ENCODE peak calls at places on chromosomes 6 and 20, in four cellular contexts. B, Z, H and G are unnamed samples.
A peak's percentile ranks its signal among the peaks of the same experiment; 100 is the strongest.

GRCh38 chr6:5510734-5511133 is 249.4 kb downstream of the FARS2 start:
- DNase-seq in B (no peak), Z (no peak), H (no peak), G (no peak)

GRCh38 chr20:11454966-11455799 is 462.5 kb upstream of the BTBD3 start:
- DNase-seq in B (peak; percentile 39), Z (no peak), H (no peak), G (no peak)

GRCh38 chr6:52649521-52649920 is 21.4 kb upstream of the TMEM14A start:
- DNase-seq in Z (no peak), H (no peak), B (no peak), G (no peak)

GRCh38 chr6:20319520-20320357 is 81.9 kb upstream of the E2F3 start:
- DNase-seq in H (no peak), Z (peak; percentile 37), B (no peak), G (no peak)

GRCh38 chr6:134080171-134080795 is 27.9 kb upstream of the SLC2A12 start:
- DNase-seq in H (no peak), Z (no peak), B (no peak), G (no peak)

GRCh38 chr6:145587342-145587741 is 148.0 kb downstream of the EPM2A start:
- DNase-seq in H (no peak), Z (no peak), B (no peak), G (no peak)

GRCh38 chr20:839626-840025 is 6.1 kb downstream of the FAM110A start:
- DNase-seq in Z (no peak), H (no peak), B (no peak), G (no peak)

GRCh38 chr20:46928580-46929132 is 34.0 kb downstream of the EYA2 start:
- DNase-seq in Z (no peak), H (no peak), B (peak; percentile 46), G (no peak)

GRCh38 chr20:45935416-45936046 is 1.0 kb downstream of the PCIF1 start:
- DNase-seq in H (no peak), Z (no peak), B (no peak), G (no peak)

GRCh38 chr20:52242237-52243230 is 51.0 kb upstream of the ZFP64 start:
- DNase-seq in H (no peak), Z (no peak), B (no peak), G (no peak)

GRCh38 chr6:52572536-52572935 is 4.3 kb downstream of the TRAM2 start:
- DNase-seq in H (no peak), Z (no peak), B (no peak), G (no peak)

GRCh38 chr20:44932916-44933315 is 23.1 kb downstream of the PABPC1L start:
- DNase-seq in Z (no peak), H (no peak), B (no peak), G (no peak)

GRCh38 chr6:133977983-133978895 is 25.2 kb downstream of the TBPL1 start:
- DNase-seq in Z (no peak), H (no peak), B (peak; percentile 28), G (no peak)

GRCh38 chr20:37007898-37008649 is 56.6 kb upstream of the SAMHD1 start:
- DNase-seq in B (no peak), Z (no peak), H (no peak), G (no peak)

GRCh38 chr20:2088904-2089303 is 12.7 kb upstream of the STK35 start:
- DNase-seq in H (no peak), Z (no peak), B (no peak), G (no peak)

GRCh38 chr20:17083738-17084137 is 143.1 kb upstream of the PCSK2 start:
- DNase-seq in Z (no peak), B (no peak), H (no peak), G (no peak)

GRCh38 chr20:23246682-23247664 is 103.6 kb upstream of the NXT1 start:
- DNase-seq in Z (peak; percentile 44), H (no peak), B (peak; percentile 50), G (peak; percentile 39)

GRCh38 chr6:7228662-7229375 is 84.2 kb downstream of the SSR1 start:
- DNase-seq in B (no peak), Z (no peak), H (no peak), G (no peak)

GRCh38 chr6:132962936-132963579 is 148.7 kb downstream of the RPS12 start:
- DNase-seq in H (no peak), Z (peak; percentile 56), B (peak; percentile 35), G (peak; percentile 68)

GRCh38 chr20:32569018-32569379 is 16.1 kb downstream of the NOL4L start:
- DNase-seq in H (no peak), B (no peak), Z (no peak), G (no peak)
- H3K4me1 ChIP-seq in H (peaks cover 2% of the 10 kb centered on the region), B (no peaks in the 10 kb centered on the region), Z (no peaks in the 10 kb centered on the region), G (no peaks in the 10 kb centered on the region)

GRCh38 chr20:50794846-50795634 is at the start of gene BCAS4:
- DNase-seq in H (peak; percentile 71), B (peak; percentile 61), Z (peak; percentile 42), G (peak; percentile 59)
- TF ChIP-seq POLR2A in H (no peak), B (no peak), Z (no peak), G (no peak)

DNA sequence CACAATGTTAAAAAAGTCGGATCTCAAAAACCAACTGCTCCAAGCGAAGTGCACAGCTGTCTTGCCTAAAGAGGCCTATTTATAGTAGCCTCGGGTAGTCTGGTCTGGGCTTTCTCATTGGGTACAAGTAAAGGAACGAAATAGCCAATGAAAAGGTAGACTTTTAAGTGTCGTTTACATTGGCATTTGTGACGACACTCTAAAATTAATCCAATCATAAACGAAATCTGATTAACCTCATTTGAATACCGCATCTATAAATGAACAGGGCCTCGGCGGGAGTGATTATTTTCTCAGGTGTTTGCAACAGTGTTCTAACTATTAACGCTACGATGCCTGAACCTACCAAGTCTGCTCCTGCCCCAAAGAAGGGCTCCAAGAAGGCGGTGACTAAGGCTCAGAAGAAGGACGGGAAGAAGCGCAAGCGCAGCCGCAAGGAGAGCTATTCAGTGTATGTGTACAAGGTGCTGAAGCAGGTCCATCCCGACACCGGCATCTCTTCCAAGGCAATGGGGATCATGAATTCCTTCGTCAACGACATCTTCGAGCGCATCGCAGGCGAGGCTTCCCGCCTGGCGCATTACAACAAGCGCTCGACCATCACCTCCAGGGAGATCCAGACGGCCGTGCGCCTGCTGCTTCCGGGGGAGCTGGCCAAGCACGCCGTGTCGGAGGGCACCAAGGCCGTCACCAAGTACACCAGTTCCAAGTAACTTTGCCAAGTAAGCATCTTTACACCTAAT is 70.8 kb downstream of the HFE start:
- DNase-seq in Z (peak; percentile 90), B (peak; percentile 93), H (peak; percentile 86), G (peak; percentile 73)
- TF ChIP-seq CTCF in Z (no peak), B (no peak), H (no peak), G (no peak)

GRCh38 chr20:53580376-53581111 is 13.1 kb downstream of the ZNF217 start:
- DNase-seq in H (peak; percentile 55), Z (no peak), B (no peak), G (no peak)

GRCh38 chr20:53579266-53579580 is 14.4 kb downstream of the ZNF217 start:
- DNase-seq in H (no peak), Z (no peak), B (peak; percentile 46), G (no peak)

GRCh38 chr20:53581444-53582311 is 12.0 kb downstream of the ZNF217 start:
- DNase-seq in B (no peak), H (peak; percentile 67), Z (no peak), G (no peak)

GRCh38 chr20:53578492-53579222 is 15.0 kb downstream of the ZNF217 start:
- DNase-seq in Z (peak; percentile 67), H (no peak), B (peak; percentile 82), G (peak; percentile 53)

DNA sequence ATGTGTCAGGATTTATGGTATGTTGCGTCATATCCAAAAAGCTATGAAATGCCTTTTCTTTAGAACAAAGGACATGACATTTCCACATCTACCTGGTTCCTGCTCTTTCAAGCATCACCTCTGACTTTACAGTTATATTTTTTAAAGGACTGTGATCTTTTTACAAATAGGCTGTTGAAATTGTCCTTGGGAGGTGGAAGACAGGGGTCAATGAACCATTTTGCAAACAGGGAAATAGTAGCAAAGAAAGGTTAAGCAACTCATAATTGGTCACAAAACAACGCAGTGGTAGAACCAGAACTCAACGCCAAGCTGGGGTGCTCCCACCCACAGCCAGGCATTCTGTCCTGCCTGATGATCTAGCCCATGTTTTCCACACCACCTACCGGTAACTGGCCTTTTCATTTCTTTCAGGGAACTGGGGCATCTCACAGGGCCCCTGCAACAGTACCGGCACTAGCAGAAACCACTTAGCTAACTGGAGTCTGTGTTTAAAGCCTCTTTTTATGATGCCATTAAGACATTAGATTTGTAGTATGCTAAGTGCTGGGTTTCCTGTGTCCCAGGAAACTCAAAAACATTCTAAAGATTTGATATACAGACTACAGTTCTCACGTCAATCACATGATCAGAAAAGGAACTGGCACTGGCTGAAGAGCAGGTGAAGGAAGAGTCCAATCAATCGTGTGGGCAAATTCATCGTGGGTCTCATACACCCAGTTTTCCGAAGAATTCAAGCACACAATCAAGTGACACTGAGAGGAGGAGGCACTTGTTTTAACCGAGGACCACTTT is 13.9 kb downstream of the ZNF217 start:
- DNase-seq in H (no peak), Z (peak; percentile 36), B (peak; percentile 33), G (no peak)
- H3K4me1 ChIP-seq in H (peaks cover 65% of the 10 kb centered on the region), Z (peaks cover 10% of the 10 kb centered on the region), B (peaks cover 12% of the 10 kb centered on the region), G (peaks cover 30% of the 10 kb centered on the region)

GRCh38 chr6:156777577-156777865 is 343 bp downstream of the ARID1B start:
- DNase-seq in Z (peak; percentile 48), H (no peak), B (no peak), G (no peak)

GRCh38 chr6:156778615-156779205 is 1.5 kb downstream of the ARID1B start:
- DNase-seq in B (peak; percentile 60), H (peak; percentile 74), Z (peak; percentile 67), G (peak; percentile 18)

GRCh38 chr6:156779206-156780116 is 2.3 kb downstream of the ARID1B start:
- DNase-seq in H (peak; percentile 72), B (peak; percentile 42), Z (peak; percentile 46), G (peak; percentile 61)

GRCh38 chr6:156776841-156777576 is at the start of gene ARID1B:
- DNase-seq in B (peak; percentile 84), H (peak; percentile 90), Z (peak; percentile 80), G (peak; percentile 74)

DNA sequence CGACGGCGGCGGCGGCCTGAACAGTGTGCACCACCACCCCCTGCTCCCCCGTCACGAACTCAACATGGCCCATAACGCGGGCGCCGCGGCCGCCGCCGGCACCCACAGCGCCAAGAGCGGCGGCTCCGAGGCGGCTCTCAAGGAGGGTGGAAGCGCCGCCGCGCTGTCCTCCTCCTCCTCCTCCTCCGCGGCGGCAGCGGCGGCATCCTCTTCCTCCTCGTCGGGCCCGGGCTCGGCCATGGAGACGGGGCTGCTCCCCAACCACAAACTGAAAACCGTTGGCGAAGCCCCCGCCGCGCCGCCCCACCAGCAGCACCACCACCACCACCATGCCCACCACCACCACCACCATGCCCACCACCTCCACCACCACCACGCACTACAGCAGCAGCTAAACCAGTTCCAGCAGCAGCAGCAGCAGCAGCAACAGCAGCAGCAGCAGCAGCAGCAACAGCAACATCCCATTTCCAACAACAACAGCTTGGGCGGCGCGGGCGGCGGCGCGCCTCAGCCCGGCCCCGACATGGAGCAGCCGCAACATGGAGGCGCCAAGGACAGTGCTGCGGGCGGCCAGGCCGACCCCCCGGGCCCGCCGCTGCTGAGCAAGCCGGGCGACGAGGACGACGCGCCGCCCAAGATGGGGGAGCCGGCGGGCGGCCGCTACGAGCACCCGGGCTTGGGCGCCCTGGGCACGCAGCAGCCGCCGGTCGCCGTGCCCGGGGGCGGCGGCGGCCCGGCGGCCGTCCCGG is 862 bp downstream of the ARID1B start:
- DNase-seq in H (peak; percentile 79), B (peak; percentile 39), Z (peak; percentile 51), G (peak; percentile 21)
- TF ChIP-seq POLR2A in H (peak; percentile 24), B (no peak), Z (peak; percentile 34), G (no peak)

GRCh38 chr6:90478789-90479602 is 107.9 kb downstream of the MAP3K7 start:
- DNase-seq in Z (peak; percentile 93), B (peak; percentile 94), H (peak; percentile 93), G (peak; percentile 92)
- TF ChIP-seq CTCF in Z (peak; percentile 95), B (peak; percentile 92), H (peak; percentile 83), G (peak; percentile 93)